ENCODE peak calls at places on chromosomes 13 and 19, in eight cellular contexts. B, C, F, J, S, K, I and D are unnamed samples.

GRCh38 chr13:60590775-60591174 is 193.8 kb downstream of the TDRD3 start:
- DNase-seq in S (no peak), I (no peak), K (no peak), C (no peak), B (no peak), J (no peak), F (no peak), D (no peak)

GRCh38 chr13:50081106-50081898 is 66.1 kb downstream of the KCNRG start:
- DNase-seq in B (no peak), F (peak), C (peak), I (peak), K (no peak), S (peak), J (no peak), D (peak)

GRCh38 chr19:9309974-9310446 is 372 bp upstream of the ZNF699 start:
- DNase-seq in B (no peak), F (no peak), J (peak), S (peak), K (no peak), I (no peak), C (peak), D (no peak)

GRCh38 chr13:23657056-23657455 is 86.8 kb downstream of the TNFRSF19 start:
- DNase-seq in B (no peak), J (no peak), F (no peak), S (no peak), K (no peak), C (no peak), I (no peak), D (no peak)

GRCh38 chr13:49904729-49905456 is 31.2 kb downstream of the SPRYD7 start:
- DNase-seq in C (no peak), F (no peak), I (no peak), B (no peak), K (no peak), S (no peak), J (no peak), D (peak)

GRCh38 chr19:1438933-1439358 is 750 bp downstream of the RPS15 start:
- DNase-seq in S (no peak), F (no peak), J (no peak), B (no peak), C (no peak), I (no peak), K (no peak), D (no peak)

GRCh38 chr19:3725121-3725520 is 16.9 kb downstream of the TJP3 start:
- DNase-seq in C (no peak), S (peak), F (no peak), B (no peak), K (no peak), J (no peak), I (no peak), D (no peak)

GRCh38 chr19:33032218-33032781 is 32.4 kb downstream of the RHPN2 start:
- DNase-seq in F (no peak), K (no peak), B (no peak), J (no peak), S (no peak), I (no peak), C (no peak), D (no peak)

GRCh38 chr13:40644838-40645620 is 21.4 kb downstream of the FOXO1 start:
- DNase-seq in B (no peak), J (no peak), K (no peak), I (no peak), F (no peak), S (no peak), C (no peak), D (peak)

GRCh38 chr13:49062297-49062896 is 86.7 kb downstream of the FNDC3A start:
- DNase-seq in C (no peak), F (no peak), B (no peak), K (peak), I (no peak), S (no peak), J (no peak), D (no peak)

GRCh38 chr13:73653688-73654087 is 480.5 kb downstream of the KLF12 start:
- DNase-seq in K (no peak), I (no peak), C (no peak), J (no peak), S (no peak), F (no peak), B (no peak), D (no peak)

GRCh38 chr19:30523791-30524190 is 151.6 kb downstream of the ZNF536 start:
- DNase-seq in K (no peak), I (no peak), J (no peak), S (no peak), F (no peak), B (no peak), C (no peak), D (no peak)

GRCh38 chr19:3179739-3180293 is 1.2 kb downstream of the S1PR4 start:
- DNase-seq in I (no peak), C (no peak), B (no peak), F (no peak), K (no peak), S (no peak), J (no peak), D (peak)

GRCh38 chr19:41422456-41422855 is 4.7 kb downstream of the B3GNT8 start:
- DNase-seq in S (no peak), C (no peak), F (no peak), I (no peak), J (no peak), K (no peak), B (no peak), D (no peak)

GRCh38 chr13:21344662-21345176 is 114.4 kb downstream of the ZDHHC20 start:
- DNase-seq in K (no peak), F (no peak), J (no peak), I (no peak), C (no peak), B (no peak), S (no peak), D (peak)

GRCh38 chr13:73228546-73228945 is 169.7 kb downstream of the KLF5 start:
- DNase-seq in S (no peak), F (no peak), K (peak), I (no peak), J (peak), B (no peak), C (no peak), D (peak)

GRCh38 chr19:1768248-1768647 is 14.9 kb downstream of the ONECUT3 start:
- DNase-seq in B (no peak), C (no peak), K (no peak), F (no peak), S (no peak), I (peak), J (no peak), D (no peak)

GRCh38 chr19:16436780-16437179 is 35.0 kb downstream of the EPS15L1 start:
- DNase-seq in S (no peak), C (no peak), B (no peak), J (no peak), I (no peak), F (no peak), K (no peak), D (no peak)

GRCh38 chr13:54110597-54110996 is 1082.0 kb downstream of the OLFM4 start:
- DNase-seq in B (no peak), F (no peak), J (no peak), C (no peak), I (no peak), S (no peak), K (no peak), D (no peak)

GRCh38 chr13:111912453-111912866 is 154.5 kb upstream of the SOX1 start:
- DNase-seq in C (no peak), I (no peak), K (no peak), B (no peak), S (no peak), J (no peak), F (no peak), D (no peak)

GRCh38 chr13:111210488-111210887 is 95.4 kb downstream of the ARHGEF7 start:
- DNase-seq in C (no peak), F (no peak), K (peak), B (peak), I (no peak), J (peak), S (peak), D (no peak)

GRCh38 chr19:872266-872951 is 12.9 kb downstream of the CFD start:
- DNase-seq in J (peak), B (no peak), I (no peak), C (peak), K (peak), F (peak), S (no peak), D (peak)

GRCh38 chr19:38721977-38722773 is 22.1 kb downstream of the CAPN12 start:
- DNase-seq in F (no peak), I (no peak), S (no peak), K (no peak), B (no peak), J (peak), C (peak), D (no peak)

GRCh38 chr13:63628310-63628709 is 2212.7 kb upstream of the PCDH20 start:
- DNase-seq in S (no peak), J (no peak), I (no peak), F (no peak), K (no peak), B (no peak), C (no peak), D (no peak)

GRCh38 chr19:17724655-17725054 is 5.4 kb downstream of the MAP1S start:
- DNase-seq in I (no peak), F (no peak), C (no peak), S (no peak), K (no peak), J (no peak), B (no peak), D (no peak)

GRCh38 chr19:17727843-17728242 is 8.6 kb downstream of the MAP1S start:
- DNase-seq in K (no peak), S (no peak), F (no peak), B (no peak), J (no peak), I (no peak), C (no peak), D (no peak)

GRCh38 chr19:17725422-17726078 is 6.3 kb downstream of the MAP1S start:
- DNase-seq in S (no peak), B (no peak), K (no peak), C (no peak), I (no peak), F (no peak), J (no peak), D (peak)

GRCh38 chr19:17726914-17727773 is 7.9 kb downstream of the MAP1S start:
- DNase-seq in I (no peak), C (no peak), J (no peak), S (no peak), K (no peak), B (no peak), F (no peak), D (no peak)

GRCh38 chr19:17726136-17726741 is 7.0 kb downstream of the MAP1S start:
- DNase-seq in I (no peak), C (no peak), S (no peak), B (no peak), J (no peak), F (no peak), K (no peak), D (no peak)
- TF ChIP-seq CTCF in I (no peak), C (no peak), S (no peak), B (no peak), J (no peak), F (no peak), K (peak), D (no peak)

DNA sequence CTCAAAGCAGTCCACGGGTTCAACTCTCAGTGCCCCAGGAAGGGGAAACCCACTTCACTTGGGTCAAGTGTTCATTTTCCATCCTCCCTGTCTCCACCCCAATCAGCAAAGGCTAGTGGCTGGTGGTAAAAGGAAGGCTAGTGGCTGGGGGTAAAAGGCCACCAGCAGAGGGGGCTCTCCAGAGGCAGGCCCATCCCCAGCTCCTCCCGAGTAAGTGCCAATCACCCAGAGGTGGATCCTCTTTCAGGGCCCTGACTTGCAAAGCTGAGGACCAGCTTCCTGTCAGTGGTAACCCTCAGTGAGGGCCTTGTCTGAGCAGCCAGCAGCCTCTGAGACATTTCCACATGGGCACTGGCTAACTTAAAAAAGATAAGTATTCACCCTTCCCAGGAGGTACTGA is 22.0 kb upstream of the TPT1 start:
- DNase-seq in S (no peak), K (no peak), B (no peak), I (no peak), C (no peak), J (no peak), F (no peak), D (peak)
- TF ChIP-seq CTCF in S (no peak), K (peak), B (no peak), I (no peak), C (no peak), J (no peak), F (no peak), D (no peak)

DNA sequence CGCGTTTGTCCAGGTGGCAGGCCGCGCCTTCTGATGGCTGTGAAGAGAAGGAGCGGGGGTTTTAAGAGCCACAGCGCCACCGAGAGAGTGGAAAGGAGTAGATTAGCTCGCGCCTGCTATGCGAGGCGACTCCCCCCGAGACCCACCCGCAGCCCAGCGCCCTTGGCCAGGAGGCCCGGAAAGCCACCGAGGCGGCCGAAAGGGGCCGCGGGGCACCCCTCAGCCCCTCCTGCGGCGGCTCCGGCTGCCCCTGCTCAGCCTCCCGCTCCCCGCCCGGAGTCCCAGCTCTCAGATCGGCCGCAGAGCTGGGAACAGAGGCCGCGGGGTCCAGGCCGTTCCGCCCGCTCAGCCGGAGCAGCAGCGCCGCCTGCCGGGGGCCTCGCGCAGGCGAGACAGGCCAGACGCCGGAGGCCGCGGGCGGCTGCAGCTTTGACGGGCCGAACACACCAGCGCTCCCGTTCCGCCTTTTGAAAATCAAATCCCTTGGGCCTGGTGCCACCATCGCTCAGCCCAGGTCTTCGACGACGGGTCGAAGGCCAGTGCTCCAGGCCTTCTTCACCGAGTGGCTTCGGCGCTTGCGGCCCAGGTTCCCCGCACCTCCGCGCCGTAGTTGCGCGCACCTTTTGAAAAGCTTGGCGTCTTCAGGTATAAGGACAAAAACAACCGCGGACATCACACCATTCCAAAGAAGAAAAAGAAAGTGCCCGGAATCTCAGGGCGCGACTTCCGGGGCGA is 15.3 kb downstream of the CDX2 start:
- DNase-seq in S (peak), K (peak), J (peak), B (peak), F (peak), C (peak), I (peak), D (peak)
- TF ChIP-seq CTCF in S (peak), K (peak), J (peak), B (peak), F (peak), C (peak), I (peak), D (peak)

GRCh38 chr19:35740423-35741215 is 1.6 kb downstream of the IGFLR1 start:
- DNase-seq in J (peak), I (peak), B (peak), C (peak), K (peak), S (peak), F (peak), D (peak)
- TF ChIP-seq CTCF in J (peak), I (no peak), B (peak), C (no peak), K (peak), S (no peak), F (peak), D (no peak)

GRCh38 chr13:79631260-79631659 is 150.3 kb downstream of the NDFIP2 start:
- DNase-seq in F (no peak), C (peak), B (no peak), J (peak), S (peak), K (peak), I (no peak), D (no peak)
- TF ChIP-seq CTCF in F (no peak), C (no peak), B (peak), J (peak), S (peak), K (peak), I (no peak), D (no peak)

DNA sequence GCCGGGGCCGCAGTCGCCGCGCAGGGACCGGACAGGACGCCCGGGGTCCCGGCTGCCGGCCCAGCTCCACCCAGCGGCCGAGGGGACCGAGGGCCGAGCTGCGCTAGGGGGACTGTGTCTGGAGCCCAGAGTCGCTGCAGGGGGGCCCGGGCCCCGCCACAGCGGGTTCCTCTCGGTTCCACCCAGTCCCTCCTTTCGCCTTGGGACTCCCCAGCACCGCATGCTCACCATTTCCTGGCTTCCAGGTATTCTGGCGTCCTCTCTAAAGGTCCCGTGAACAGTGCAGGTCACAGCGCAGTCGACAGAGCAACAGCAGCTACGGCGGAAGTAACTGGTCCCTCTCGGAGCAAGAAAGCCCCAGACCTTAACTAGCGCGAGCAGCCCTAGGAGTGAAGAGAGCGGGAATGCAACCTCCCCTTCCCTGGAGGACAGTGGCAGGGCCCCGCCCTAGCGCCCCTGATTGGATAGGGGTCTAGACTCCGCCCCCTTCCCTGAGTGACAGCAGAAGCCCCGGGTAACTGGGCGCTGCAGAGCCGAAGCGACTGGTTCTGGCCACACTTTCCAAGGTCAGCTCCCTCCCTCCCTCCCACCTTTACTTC is at the start of gene ZNF878:
- DNase-seq in C (peak), S (peak), J (peak), F (peak), K (peak), B (peak), I (no peak), D (peak)
- TF ChIP-seq CTCF in C (no peak), S (no peak), J (no peak), F (peak), K (no peak), B (no peak), I (no peak), D (no peak)